ENCODE peak calls at places on chromosomes 1 and 21, in eight cellular contexts. R, X, B, Z, G, V, M and F are unnamed samples.

GRCh38 chr1:243708210-243708609 is 141.8 kb downstream of the AKT3 start:
- DNase-seq in R (no peak), X (peak), B (peak), Z (no peak), G (peak), V (no peak), M (no peak), F (no peak)

GRCh38 chr1:238409191-238409846 is 518.6 kb upstream of the ZP4 start:
- DNase-seq in R (peak), X (peak), B (no peak), Z (peak), G (peak), V (no peak), M (no peak), F (peak)

GRCh38 chr1:184036517-184036949 is 995 bp downstream of the COLGALT2 start:
- DNase-seq in R (no peak), X (peak), B (peak), Z (no peak), G (peak), V (no peak), M (no peak), F (peak)

GRCh38 chr1:155981266-155982088 is 3.1 kb upstream of the ARHGEF2 start:
- DNase-seq in R (peak), X (peak), B (no peak), Z (peak), G (peak), V (no peak), M (peak), F (peak)

GRCh38 chr1:20183876-20184275 is 2.0 kb upstream of the UBXN10 start:
- DNase-seq in R (no peak), X (no peak), B (no peak), Z (no peak), G (no peak), V (no peak), M (no peak), F (no peak)

GRCh38 chr1:224675589-224675988 is 59.5 kb downstream of the CNIH3 start:
- DNase-seq in R (no peak), X (no peak), B (no peak), Z (no peak), G (no peak), V (peak), M (no peak), F (no peak)

GRCh38 chr1:29395724-29396437 is 159.6 kb downstream of the PTPRU start:
- DNase-seq in R (no peak), X (peak), B (no peak), Z (peak), G (no peak), V (no peak), M (no peak), F (no peak)

GRCh38 chr1:63622847-63623566 is 29.8 kb downstream of the PGM1 start:
- DNase-seq in R (no peak), X (no peak), B (peak), Z (no peak), G (no peak), V (no peak), M (no peak), F (no peak)

GRCh38 chr1:198465201-198466144 is 75.0 kb downstream of the ATP6V1G3 start:
- DNase-seq in R (peak), X (peak), B (peak), Z (peak), G (peak), V (no peak), M (peak), F (peak)

GRCh38 chr1:26351591-26352337 is 2.2 kb downstream of the CRYBG2 start:
- DNase-seq in R (peak), X (peak), B (no peak), Z (peak), G (no peak), V (no peak), M (peak), F (no peak)

GRCh38 chr1:95126366-95126765 is 9.2 kb downstream of the TLCD4 start:
- DNase-seq in R (no peak), X (no peak), B (no peak), Z (no peak), G (no peak), V (no peak), M (no peak), F (no peak)

GRCh38 chr1:29120955-29121485 is 2.7 kb downstream of the TMEM200B start:
- DNase-seq in R (peak), X (peak), B (peak), Z (peak), G (peak), V (peak), M (no peak), F (no peak)

GRCh38 chr1:2137257-2138121 is 57.1 kb downstream of the FAAP20 start:
- DNase-seq in R (no peak), X (no peak), B (no peak), Z (no peak), G (no peak), V (no peak), M (no peak), F (no peak)

GRCh38 chr21:45336870-45337269 is 49.2 kb upstream of the POFUT2 start:
- DNase-seq in R (peak), X (no peak), B (peak), Z (no peak), G (no peak), V (no peak), M (no peak), F (no peak)